ENCODE peak calls at places on chromosomes 3 and 15, in eight cellular contexts. L, G, F, Q, V, C, K and I are unnamed samples.

GRCh38 chr3:83063457-83063856 is 1302.0 kb upstream of the GBE1 start:
- DNase-seq in L (no peak), G (no peak), F (no peak), Q (no peak), V (no peak), C (no peak), K (no peak), I (no peak)

GRCh38 chr15:41966414-41966812 is 5.9 kb downstream of the EHD4 start:
- DNase-seq in L (no peak), G (no peak), F (no peak), Q (no peak), V (no peak), C (no peak), K (no peak), I (no peak)

GRCh38 chr3:13224967-13225366 is 151.7 kb upstream of the IQSEC1 start:
- DNase-seq in L (no peak), G (no peak), F (no peak), Q (no peak), V (no peak), C (no peak), K (no peak), I (no peak)

GRCh38 chr3:188584958-188585689 is 431.2 kb downstream of the LPP start:
- DNase-seq in L (peak), G (peak), F (no peak), Q (no peak), V (no peak), C (no peak), K (peak), I (no peak)

GRCh38 chr3:105094588-105094987 is 272.1 kb upstream of the ALCAM start:
- DNase-seq in L (no peak), G (no peak), F (no peak), Q (no peak), V (no peak), C (no peak), K (no peak), I (no peak)

GRCh38 chr3:153096611-153097200 is 65.3 kb upstream of the RAP2B start:
- DNase-seq in L (no peak), G (no peak), F (no peak), Q (no peak), V (no peak), C (no peak), K (no peak), I (no peak)

GRCh38 chr3:134477938-134478337 is 7.8 kb downstream of the ANAPC13 start:
- DNase-seq in L (no peak), G (no peak), F (no peak), Q (no peak), V (no peak), C (no peak), K (no peak), I (no peak)

GRCh38 chr3:195760345-195760983 is 39.7 kb downstream of the MUC20 start:
- DNase-seq in L (no peak), G (peak), F (no peak), Q (peak), V (peak), C (no peak), K (no peak), I (no peak)

GRCh38 chr15:75233504-75234190 is 24.5 kb upstream of the GOLGA6C start:
- DNase-seq in L (no peak), G (no peak), F (no peak), Q (peak), V (no peak), C (no peak), K (no peak), I (no peak)

GRCh38 chr15:33293619-33294309 is 17.0 kb upstream of the RYR3 start:
- DNase-seq in L (no peak), G (peak), F (no peak), Q (no peak), V (no peak), C (no peak), K (peak), I (no peak)

GRCh38 chr15:69031013-69032001 is 16.8 kb downstream of the NOX5 start:
- DNase-seq in L (peak), G (peak), F (peak), Q (peak), V (peak), C (no peak), K (peak), I (peak)

GRCh38 chr15:71822890-71823289 is 12.5 kb downstream of the NR2E3 start:
- DNase-seq in L (no peak), G (no peak), F (no peak), Q (no peak), V (no peak), C (no peak), K (no peak), I (no peak)

GRCh38 chr15:98085003-98085639 is 124.6 kb downstream of the ARRDC4 start:
- DNase-seq in L (peak), G (peak), F (no peak), Q (no peak), V (no peak), C (no peak), K (peak), I (no peak)

GRCh38 chr3:112360574-112360973 is 27.6 kb downstream of the CD200 start:
- DNase-seq in L (no peak), G (no peak), F (no peak), Q (no peak), V (no peak), C (no peak), K (peak), I (no peak)

GRCh38 chr3:133489466-133490085 is 83.9 kb upstream of the CDV3 start:
- DNase-seq in L (no peak), G (no peak), F (peak), Q (no peak), V (no peak), C (no peak), K (peak), I (no peak)

GRCh38 chr15:31090741-31091140 is 10.8 kb downstream of the TRPM1 start:
- DNase-seq in L (no peak), G (no peak), F (no peak), Q (no peak), V (no peak), C (no peak), K (no peak), I (no peak)

GRCh38 chr3:38690185-38690584 is 40.7 kb upstream of the SCN5A start:
- DNase-seq in L (no peak), G (no peak), F (no peak), Q (no peak), V (no peak), C (no peak), K (no peak), I (no peak)
- TF ChIP-seq CTCF in L (no peak), G (no peak), F (no peak), Q (no peak), V (no peak), C (no peak), K (no peak), I (no peak)

DNA sequence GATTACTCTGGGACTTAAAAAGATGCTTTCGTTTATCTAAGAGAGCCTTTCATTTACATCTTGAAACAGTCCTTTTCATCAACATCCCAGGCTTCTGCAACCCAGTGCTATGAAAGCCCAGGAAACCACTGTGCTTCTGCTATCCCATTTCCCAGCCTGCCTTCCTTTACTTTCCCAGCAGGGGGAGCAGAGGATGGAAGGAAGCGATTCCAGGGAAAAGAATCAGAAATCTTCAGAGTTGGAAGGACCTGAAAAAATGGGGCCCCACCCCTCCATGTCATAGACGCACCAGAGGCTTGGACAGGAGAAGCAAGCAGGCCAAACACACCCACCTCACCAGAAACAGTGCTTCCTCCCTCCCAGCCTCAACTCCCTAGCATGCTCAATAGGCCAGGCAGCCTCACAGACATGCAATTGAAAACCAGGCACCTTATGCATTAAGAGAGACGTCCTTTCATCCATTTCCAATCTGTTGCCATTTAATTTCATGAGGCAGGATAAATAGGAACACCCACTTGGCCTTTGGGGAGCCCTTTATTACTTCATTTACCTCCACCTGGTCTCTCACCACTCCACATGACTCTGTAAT is 584.1 kb downstream of the NTRK3 start:
- DNase-seq in L (peak), G (peak), F (peak), Q (no peak), V (no peak), C (no peak), K (peak), I (peak)
- TF ChIP-seq CTCF in L (peak), G (peak), F (peak), Q (peak), V (peak), C (no peak), K (peak), I (peak)

DNA sequence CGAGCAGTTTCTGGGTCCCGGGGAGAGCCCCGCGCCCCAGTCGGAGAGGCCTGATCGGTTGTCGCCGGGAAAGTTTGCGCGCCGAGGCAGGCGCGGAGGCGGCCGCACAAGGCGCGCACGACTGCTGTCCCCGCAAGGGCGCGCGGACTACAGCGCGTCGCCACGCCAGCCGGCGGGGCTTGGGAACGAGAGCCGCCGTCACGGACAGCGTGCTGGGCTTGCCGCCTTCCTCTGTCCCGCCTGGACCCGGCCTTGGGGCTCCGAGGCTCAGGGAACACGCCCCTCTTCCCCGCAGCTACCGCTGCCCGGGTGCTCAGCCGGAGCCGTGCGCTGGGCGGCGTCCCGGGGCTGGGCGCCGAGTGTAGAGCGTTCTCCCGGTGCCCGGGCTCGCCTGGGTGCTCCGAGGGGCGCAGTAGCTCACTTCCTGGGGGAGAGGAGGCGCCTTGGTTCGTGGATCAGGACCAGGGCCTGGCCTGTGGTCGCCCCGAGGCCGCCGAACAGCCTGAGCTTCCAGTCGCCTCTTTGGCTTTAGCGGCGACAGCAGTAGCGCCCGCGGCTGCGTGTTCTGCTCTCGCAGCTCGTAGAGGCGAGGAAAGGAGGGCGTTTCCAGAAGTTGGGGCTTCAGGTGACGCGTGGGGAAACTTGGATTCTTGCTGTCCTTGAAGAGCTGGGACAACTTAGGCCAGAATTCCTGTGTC is 226.6 kb upstream of the C2CD4B start:
- DNase-seq in L (peak), G (peak), F (peak), Q (peak), V (peak), C (no peak), K (peak), I (peak)
- TF ChIP-seq CTCF in L (peak), G (peak), F (peak), Q (peak), V (no peak), C (no peak), K (peak), I (peak)

DNA sequence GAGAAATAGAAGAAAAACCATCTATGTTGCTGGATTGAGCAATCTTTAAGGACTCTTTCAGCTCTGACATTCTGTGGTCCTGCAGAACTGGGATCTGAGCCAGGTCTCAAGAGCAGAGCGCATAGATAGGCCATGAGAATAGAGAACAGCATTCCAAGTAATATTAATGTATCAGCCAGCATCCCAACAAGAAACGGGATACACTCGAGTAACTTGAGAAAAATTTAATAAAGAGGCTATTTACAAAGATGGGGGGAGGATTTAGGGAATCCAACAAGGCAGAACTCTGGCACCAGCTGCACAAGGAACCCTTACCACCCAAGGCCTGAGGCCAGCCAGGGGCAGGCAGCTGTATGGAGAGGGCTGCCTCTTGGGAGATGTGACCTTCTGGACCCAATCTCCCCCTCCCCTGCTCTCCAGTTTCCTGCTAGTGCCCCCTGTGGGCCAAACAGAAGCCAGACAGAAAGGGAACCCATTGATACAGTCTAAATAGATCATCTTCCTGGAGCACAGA is 8.2 kb downstream of the TMOD2 start:
- DNase-seq in L (peak), G (peak), F (peak), Q (peak), V (no peak), C (no peak), K (peak), I (no peak)
- TF ChIP-seq CTCF in L (peak), G (peak), F (peak), Q (no peak), V (no peak), C (no peak), K (peak), I (no peak)

DNA sequence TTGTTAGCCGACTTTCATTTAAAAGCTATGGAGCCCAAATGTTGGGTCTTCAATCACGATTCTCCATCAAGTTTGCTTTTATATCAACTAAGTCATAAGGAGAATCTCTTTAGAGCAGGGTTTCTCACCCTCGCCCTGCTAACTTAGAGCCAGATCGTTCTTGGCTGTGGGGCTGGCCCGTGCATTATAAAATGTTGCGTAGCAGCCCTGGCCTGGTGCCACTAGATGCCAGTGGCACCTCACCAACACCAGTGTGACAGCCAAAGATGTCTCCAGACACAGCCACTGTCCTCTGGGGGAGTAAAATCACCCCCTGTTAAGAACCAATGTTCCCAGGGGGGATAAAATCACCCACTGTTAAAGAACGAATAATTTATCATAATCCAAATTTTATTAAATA is 226.1 kb downstream of the OCA2 start:
- DNase-seq in L (no peak), G (no peak), F (no peak), Q (no peak), V (no peak), C (no peak), K (no peak), I (no peak)
- TF ChIP-seq CTCF in L (no peak), G (no peak), F (no peak), Q (no peak), V (no peak), C (no peak), K (no peak), I (no peak)

GRCh38 chr15:82647045-82647834 is at the start of gene CPEB1:
- DNase-seq in L (peak), G (peak), F (peak), Q (no peak), V (peak), C (peak), K (peak), I (no peak)
- TF ChIP-seq CTCF in L (peak), G (no peak), F (peak), Q (peak), V (no peak), C (peak), K (peak), I (peak)

DNA sequence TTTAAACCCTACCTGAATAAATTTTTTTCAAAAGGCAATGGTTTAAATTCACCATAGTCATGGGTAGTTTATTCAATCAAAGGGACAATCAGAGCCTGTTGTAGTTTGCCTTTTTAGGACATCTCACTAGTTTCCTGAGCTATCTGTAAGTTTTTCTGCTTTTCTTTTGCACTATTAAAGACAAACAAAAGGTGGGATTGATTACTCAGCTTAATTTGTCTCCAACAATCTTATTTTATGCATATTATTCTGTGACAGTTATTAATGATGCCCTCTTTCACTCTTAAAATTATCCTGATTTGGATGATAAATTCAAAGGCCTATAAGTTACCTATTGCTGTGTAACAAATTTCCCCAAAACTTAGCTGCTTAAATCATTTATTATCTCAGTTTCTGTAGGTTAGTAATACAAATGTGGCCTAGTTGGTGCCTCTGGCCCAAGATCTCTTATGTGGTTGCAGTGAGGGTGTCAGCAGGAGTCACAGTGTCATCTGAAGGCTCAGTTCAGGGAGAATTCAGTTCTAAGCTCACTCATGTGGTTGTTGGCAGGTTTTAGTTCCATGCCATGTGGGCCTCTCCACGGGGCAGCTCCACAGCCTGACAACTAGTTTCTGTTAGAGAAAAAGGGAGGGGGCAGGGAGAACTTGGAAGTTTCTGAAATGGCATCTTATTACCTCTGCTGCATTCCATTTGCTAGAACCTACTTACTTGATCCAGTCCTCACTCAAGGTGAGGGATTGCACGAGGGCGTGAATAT is 16.0 kb downstream of the ARMC8 start:
- DNase-seq in L (no peak), G (no peak), F (no peak), Q (no peak), V (no peak), C (no peak), K (no peak), I (no peak)
- TF ChIP-seq CTCF in L (no peak), G (no peak), F (no peak), Q (no peak), V (no peak), C (no peak), K (no peak), I (no peak)

DNA sequence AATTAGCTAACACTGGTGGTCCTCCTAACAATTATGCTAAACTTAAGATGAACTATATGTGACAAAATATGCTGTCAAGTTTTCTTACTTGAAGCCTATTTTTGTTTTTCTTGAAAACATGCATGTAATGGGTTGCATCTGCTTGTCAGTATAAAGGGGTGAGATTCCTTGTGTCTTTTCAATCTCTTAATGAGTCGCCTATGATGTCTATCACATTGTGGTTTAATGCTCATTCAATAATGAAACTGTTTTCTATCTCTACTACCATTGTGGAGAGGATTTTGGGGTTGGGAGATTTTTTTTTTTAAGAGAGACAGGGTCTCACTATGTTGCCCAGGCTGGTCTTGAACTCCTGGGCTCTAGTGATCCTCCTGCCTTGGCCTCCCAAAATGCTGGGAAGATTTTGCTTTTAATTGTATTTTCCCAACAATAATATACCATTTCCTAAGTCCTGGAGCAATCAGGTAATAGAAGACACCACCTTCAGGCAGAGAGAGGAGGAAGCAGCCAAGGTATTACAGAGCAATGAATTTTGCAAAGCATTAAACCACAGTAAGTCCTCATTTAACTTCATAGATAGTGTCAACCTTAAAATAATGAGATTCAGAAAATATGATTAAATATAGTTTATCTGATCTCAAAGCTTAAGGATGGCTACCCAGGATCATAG is 17.4 kb upstream of the TRMT10C start:
- DNase-seq in L (no peak), G (no peak), F (no peak), Q (no peak), V (no peak), C (no peak), K (no peak), I (no peak)
- TF ChIP-seq CTCF in L (peak), G (peak), F (peak), Q (no peak), V (no peak), C (no peak), K (peak), I (peak)